ENCODE peak calls at places on chromosomes 4 and X, in five cellular contexts. I, G, K, D and Q are unnamed samples.

GRCh38 chr4:16685536-16685935 is 212.9 kb downstream of the LDB2 start:
- DNase-seq in I (no peak), G (no peak), K (no peak), D (peak; percentile 78), Q (no peak)

GRCh38 chrX:101291204-101291603 is at the start of gene TAF7L:
- DNase-seq in I (no peak), G (peak; percentile 53), K (no peak), D (no peak), Q (no peak)

GRCh38 chrX:73930300-73930699 is 367.3 kb downstream of the CHIC1 start:
- DNase-seq in I (peak; percentile 31), G (no peak), K (no peak), D (peak; percentile 70), Q (no peak)

GRCh38 chr4:3287972-3288570 is 4.8 kb upstream of the RGS12 start:
- DNase-seq in I (no peak), G (no peak), K (no peak), D (no peak), Q (no peak)

GRCh38 chr4:80184053-80184790 is 13.1 kb upstream of the PRDM8 start:
- DNase-seq in I (peak; percentile 52), G (peak; percentile 88), K (no peak), D (peak; percentile 82), Q (no peak)

GRCh38 chrX:39772057-39772832 is 325.5 kb downstream of the BCOR start:
- DNase-seq in I (no peak), G (no peak), K (no peak), D (peak; percentile 55), Q (peak; percentile 55)

GRCh38 chrX:71118032-71118984 is at the start of gene MED12:
- DNase-seq in I (peak; percentile 68), G (peak; percentile 88), K (peak; percentile 52), D (peak; percentile 75), Q (peak; percentile 88)

GRCh38 chr4:41541697-41542096 is 3.7 kb downstream of the LIMCH1 start:
- DNase-seq in I (no peak), G (no peak), K (no peak), D (no peak), Q (no peak)

GRCh38 chr4:169821402-169821801 is 63.7 kb upstream of the HPF1 start:
- DNase-seq in I (no peak), G (no peak), K (no peak), D (no peak), Q (no peak)

GRCh38 chr4:183099537-183100297 is 660 bp downstream of the WWC2 start:
- DNase-seq in I (peak; percentile 46), G (no peak), K (no peak), D (no peak), Q (peak; percentile 45)
- TF ChIP-seq RCOR1 in I (no peak), G (no peak), K (no peak), D (no peak), Q (no peak)

GRCh38 chr4:186134254-186134653 is 29.8 kb downstream of the FAM149A start:
- DNase-seq in I (no peak), G (no peak), K (peak; percentile 72), D (no peak), Q (no peak)
- TF ChIP-seq RCOR1 in I (no peak), G (no peak), K (no peak), D (no peak), Q (no peak)

GRCh38 chr4:76526585-76526990 is 91.6 kb downstream of the SHROOM3 start:
- DNase-seq in I (peak; percentile 29), G (no peak), K (no peak), D (no peak), Q (no peak)
- TF ChIP-seq RCOR1 in I (no peak), G (no peak), K (no peak), D (no peak), Q (no peak)

GRCh38 chr4:37715889-37716402 is 29.8 kb upstream of the RELL1 start:
- DNase-seq in I (no peak), G (peak; percentile 5), K (peak; percentile 43), D (peak; percentile 66), Q (no peak)
- TF ChIP-seq RCOR1 in I (no peak), G (no peak), K (no peak), D (no peak), Q (no peak)

GRCh38 chr4:188532751-188533150 is 393.5 kb downstream of the TRIML1 start:
- DNase-seq in I (no peak), G (no peak), K (no peak), D (no peak), Q (no peak)

GRCh38 chr4:188534297-188534696 is 395.1 kb downstream of the TRIML1 start:
- DNase-seq in I (no peak), G (no peak), K (no peak), D (no peak), Q (no peak)

DNA sequence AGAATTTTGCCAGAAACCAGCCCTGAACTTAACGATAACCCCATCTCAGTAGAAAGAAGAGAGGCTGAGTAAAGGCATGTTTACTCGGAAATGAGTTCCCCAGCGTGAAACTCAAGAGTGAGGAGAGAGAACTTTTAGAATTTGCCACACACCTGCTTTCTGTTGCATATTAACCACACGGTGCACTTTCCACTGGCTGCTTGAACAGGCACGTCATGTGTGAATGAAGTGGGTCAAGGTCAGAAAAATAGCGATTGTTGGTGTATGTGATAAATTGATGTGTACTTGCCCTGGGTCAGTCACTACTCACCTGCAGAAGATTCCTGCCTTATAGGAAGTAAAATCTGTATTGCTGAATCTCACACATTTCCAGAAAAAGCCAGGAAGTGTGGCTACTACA is 395.7 kb downstream of the TRIML1 start:
- DNase-seq in I (no peak), G (no peak), K (no peak), D (no peak), Q (no peak)
- TF ChIP-seq RCOR1 in I (no peak), G (no peak), K (no peak), D (no peak), Q (no peak)